ENCODE peak calls at places on chromosome 17, in four cellular contexts. R is anterior cingulate cortex; J is stimulated activated CD4-positive, alpha-beta T cell treated with anti-CD3 and anti-CD28 coated beads, Interleukin-1b, Interleukin-23, amount 100 ng/mL, for 48 hours; S is fibroblast of the conjunctiva. Y is an unnamed sample.

GRCh38 chr17:76026714-76027158 is 370 bp downstream of the EVPL start:
- DNase-seq in R (no peak), J (no peak), S (no peak), Y (no peak)

GRCh38 chr17:81031571-81032550 is 3.1 kb upstream of the BAIAP2 start:
- DNase-seq in R (no peak), J (no peak), S (no peak), Y (no peak)

GRCh38 chr17:32875904-32876413 is 965 bp downstream of the MYO1D start:
- DNase-seq in R (no peak), J (no peak), S (no peak), Y (no peak)

GRCh38 chr17:42685831-42686230 is 3.5 kb downstream of the CNTNAP1 start:
- DNase-seq in R (no peak), J (no peak), S (no peak), Y (no peak)

GRCh38 chr17:13544292-13544691 is 57.4 kb downstream of the HS3ST3A1 start:
- DNase-seq in R (no peak), J (no peak), S (peak; percentile 94), Y (no peak)

GRCh38 chr17:61547113-61547512 is 43.9 kb downstream of the NACA2 start:
- DNase-seq in R (no peak), J (no peak), S (no peak), Y (no peak)

GRCh38 chr17:27533874-27534815 is 77.9 kb downstream of the KSR1 start:
- DNase-seq in R (no peak), J (no peak), S (peak; percentile 47), Y (no peak)

GRCh38 chr17:27356091-27356705 is 62.3 kb downstream of the WSB1 start:
- DNase-seq in R (no peak), J (no peak), S (no peak), Y (peak; percentile 43)

GRCh38 chr17:2050246-2050866 is 4.5 kb upstream of the HIC1 start:
- DNase-seq in R (peak; percentile 71), J (peak; percentile 75), S (no peak), Y (peak; percentile 83)

GRCh38 chr17:75765981-75766380 is 989 bp upstream of the GALK1 start:
- DNase-seq in R (no peak), J (no peak), S (no peak), Y (no peak)

Y was measured in NCI-H345.